ENCODE peak calls at places on chromosomes 1 and 21, in six cellular contexts. One of them, this sample, is unnamed.

GRCh38 chr1:94336991-94337390 is 81.2 kb upstream of the ABCD3 start:
- DNase-seq in AG04449: no peak
- DNase-seq in Peyer's patch: no peak
- DNase-seq in glutamatergic neuron: no peak
- DNase-seq in RWPE1: no peak
- DNase-seq in epithelial cell of esophagus: peak; percentile 66
- DNase-seq in this sample: no peak

GRCh38 chr1:101308935-101309333 is 72.1 kb downstream of the S1PR1 start:
- DNase-seq in AG04449: no peak
- DNase-seq in Peyer's patch: no peak
- DNase-seq in glutamatergic neuron: no peak
- DNase-seq in RWPE1: no peak
- DNase-seq in epithelial cell of esophagus: no peak
- DNase-seq in this sample: no peak

GRCh38 chr1:41872074-41872473 is 46.6 kb downstream of the HIVEP3 start:
- DNase-seq in AG04449: no peak
- DNase-seq in Peyer's patch: no peak
- DNase-seq in glutamatergic neuron: no peak
- DNase-seq in RWPE1: no peak
- DNase-seq in epithelial cell of esophagus: no peak
- DNase-seq in this sample: no peak

GRCh38 chr1:89697397-89697796 is 64.5 kb downstream of the LRRC8C start:
- DNase-seq in AG04449: peak; percentile 24
- DNase-seq in Peyer's patch: no peak
- DNase-seq in glutamatergic neuron: no peak
- DNase-seq in RWPE1: no peak
- DNase-seq in epithelial cell of esophagus: no peak
- DNase-seq in this sample: no peak

GRCh38 chr1:115537415-115537814 is 104.4 kb upstream of the VANGL1 start:
- DNase-seq in AG04449: no peak
- DNase-seq in Peyer's patch: no peak
- DNase-seq in glutamatergic neuron: no peak
- DNase-seq in RWPE1: no peak
- DNase-seq in epithelial cell of esophagus: no peak
- DNase-seq in this sample: no peak

GRCh38 chr1:8661185-8662110 is 156.0 kb downstream of the RERE start:
- DNase-seq in AG04449: no peak
- DNase-seq in Peyer's patch: no peak
- DNase-seq in glutamatergic neuron: no peak
- DNase-seq in RWPE1: peak; percentile 49
- DNase-seq in epithelial cell of esophagus: peak; percentile 85
- DNase-seq in this sample: no peak

GRCh38 chr1:83641206-83641658 is 357.7 kb downstream of the TTLL7 start:
- DNase-seq in AG04449: no peak
- DNase-seq in Peyer's patch: no peak
- DNase-seq in glutamatergic neuron: no peak
- DNase-seq in RWPE1: no peak
- DNase-seq in epithelial cell of esophagus: peak; percentile 7
- DNase-seq in this sample: no peak

GRCh38 chr1:44621841-44622286 is 52.4 kb downstream of the TMEM53 start:
- DNase-seq in AG04449: no peak
- DNase-seq in Peyer's patch: no peak
- DNase-seq in glutamatergic neuron: no peak
- DNase-seq in RWPE1: no peak
- DNase-seq in epithelial cell of esophagus: no peak
- DNase-seq in this sample: no peak

GRCh38 chr1:205681364-205681763 is 1.1 kb upstream of the SLC45A3 start:
- DNase-seq in AG04449: no peak
- DNase-seq in Peyer's patch: no peak
- DNase-seq in glutamatergic neuron: no peak
- DNase-seq in RWPE1: no peak
- DNase-seq in epithelial cell of esophagus: peak; percentile 52
- DNase-seq in this sample: no peak

GRCh38 chr1:55727010-55727409 is 511.8 kb upstream of the USP24 start:
- DNase-seq in AG04449: peak; percentile 44
- DNase-seq in Peyer's patch: no peak
- DNase-seq in glutamatergic neuron: no peak
- DNase-seq in RWPE1: peak; percentile 81
- DNase-seq in epithelial cell of esophagus: peak; percentile 44
- DNase-seq in this sample: no peak

GRCh38 chr1:217079579-217079978 is 356.4 kb upstream of the ESRRG start:
- DNase-seq in AG04449: no peak
- DNase-seq in Peyer's patch: no peak
- DNase-seq in glutamatergic neuron: no peak
- DNase-seq in RWPE1: no peak
- DNase-seq in epithelial cell of esophagus: no peak
- DNase-seq in this sample: no peak

GRCh38 chr1:160416369-160416768 is 16.0 kb downstream of the VANGL2 start:
- DNase-seq in AG04449: no peak
- DNase-seq in Peyer's patch: no peak
- DNase-seq in glutamatergic neuron: no peak
- DNase-seq in RWPE1: peak; percentile 55
- DNase-seq in epithelial cell of esophagus: peak; percentile 74
- DNase-seq in this sample: peak; percentile 45

GRCh38 chr1:111624382-111624781 is 4.8 kb downstream of the RAP1A start:
- DNase-seq in AG04449: no peak
- DNase-seq in Peyer's patch: no peak
- DNase-seq in glutamatergic neuron: no peak
- DNase-seq in RWPE1: no peak
- DNase-seq in epithelial cell of esophagus: no peak
- DNase-seq in this sample: no peak

GRCh38 chr1:65065535-65066378 is 82.2 kb upstream of the AK4 start:
- DNase-seq in AG04449: no peak
- DNase-seq in Peyer's patch: peak; percentile 64
- DNase-seq in glutamatergic neuron: peak; percentile 48
- DNase-seq in RWPE1: peak; percentile 34
- DNase-seq in epithelial cell of esophagus: no peak
- DNase-seq in this sample: peak; percentile 43

GRCh38 chr1:192807221-192807967 is 1.4 kb upstream of the RGS2 start:
- DNase-seq in AG04449: no peak
- DNase-seq in Peyer's patch: no peak
- DNase-seq in glutamatergic neuron: no peak
- DNase-seq in RWPE1: peak; percentile 15
- DNase-seq in epithelial cell of esophagus: peak; percentile 55
- DNase-seq in this sample: no peak
- TF ChIP-seq CTCF in AG04449: no peak
- TF ChIP-seq CTCF in Peyer's patch: no peak
- TF ChIP-seq CTCF in glutamatergic neuron: no peak
- TF ChIP-seq CTCF in RWPE1: peak; percentile 27
- TF ChIP-seq CTCF in epithelial cell of esophagus: peak; percentile 19
- TF ChIP-seq CTCF in this sample: no peak

GRCh38 chr1:119515221-119515620 is 8.2 kb downstream of the HSD3B1 start:
- DNase-seq in AG04449: no peak
- DNase-seq in Peyer's patch: no peak
- DNase-seq in glutamatergic neuron: no peak
- DNase-seq in RWPE1: no peak
- DNase-seq in epithelial cell of esophagus: no peak
- DNase-seq in this sample: no peak

DNA sequence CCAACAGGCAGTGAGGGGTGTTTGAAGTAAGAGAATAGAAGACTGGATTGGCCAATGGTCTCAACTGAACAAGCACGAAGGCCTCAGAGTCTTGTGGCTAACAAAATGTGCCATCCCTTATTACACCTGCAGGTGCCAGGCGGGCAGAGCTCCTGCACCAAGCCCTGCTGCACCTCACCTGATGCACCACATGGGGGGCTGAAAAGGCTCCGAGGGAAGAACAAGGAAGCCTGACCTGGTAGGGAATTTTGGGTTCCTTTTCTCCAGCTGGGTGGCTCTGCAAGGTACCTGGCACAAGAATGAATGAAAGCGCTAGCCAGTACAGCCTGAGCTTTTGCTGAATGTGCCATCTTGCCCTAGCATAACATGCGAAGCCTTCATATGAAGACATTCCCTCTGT is 9.7 kb downstream of the HSD3B1 start:
- DNase-seq in AG04449: no peak
- DNase-seq in Peyer's patch: no peak
- DNase-seq in glutamatergic neuron: no peak
- DNase-seq in RWPE1: peak; percentile 9
- DNase-seq in epithelial cell of esophagus: peak; percentile 7
- DNase-seq in this sample: no peak
- TF ChIP-seq CTCF in AG04449: no peak
- TF ChIP-seq CTCF in Peyer's patch: no peak
- TF ChIP-seq CTCF in glutamatergic neuron: peak; percentile 9
- TF ChIP-seq CTCF in RWPE1: no peak
- TF ChIP-seq CTCF in epithelial cell of esophagus: peak; percentile 31
- TF ChIP-seq CTCF in this sample: peak; percentile 21

GRCh38 chr1:6987940-6988339 is 202.7 kb downstream of the CAMTA1 start:
- DNase-seq in AG04449: no peak
- DNase-seq in Peyer's patch: no peak
- DNase-seq in glutamatergic neuron: no peak
- DNase-seq in RWPE1: no peak
- DNase-seq in epithelial cell of esophagus: no peak
- DNase-seq in this sample: no peak
- TF ChIP-seq CTCF in AG04449: no peak
- TF ChIP-seq CTCF in Peyer's patch: no peak
- TF ChIP-seq CTCF in glutamatergic neuron: peak; percentile 46
- TF ChIP-seq CTCF in RWPE1: no peak
- TF ChIP-seq CTCF in epithelial cell of esophagus: no peak
- TF ChIP-seq CTCF in this sample: peak; percentile 28

GRCh38 chr1:194309697-194310096 is 1123.3 kb upstream of the B3GALT2 start:
- DNase-seq in AG04449: no peak
- DNase-seq in Peyer's patch: no peak
- DNase-seq in glutamatergic neuron: no peak
- DNase-seq in RWPE1: no peak
- DNase-seq in epithelial cell of esophagus: no peak
- DNase-seq in this sample: no peak
- TF ChIP-seq CTCF in AG04449: no peak
- TF ChIP-seq CTCF in Peyer's patch: no peak
- TF ChIP-seq CTCF in glutamatergic neuron: no peak
- TF ChIP-seq CTCF in RWPE1: no peak
- TF ChIP-seq CTCF in epithelial cell of esophagus: no peak
- TF ChIP-seq CTCF in this sample: no peak

GRCh38 chr1:24909388-24909898 is 20.6 kb downstream of the RUNX3 start:
- DNase-seq in AG04449: no peak
- DNase-seq in Peyer's patch: peak; percentile 82
- DNase-seq in glutamatergic neuron: peak; percentile 52
- DNase-seq in RWPE1: no peak
- DNase-seq in epithelial cell of esophagus: peak; percentile 30
- DNase-seq in this sample: peak; percentile 74
- TF ChIP-seq CTCF in AG04449: peak; percentile 40
- TF ChIP-seq CTCF in Peyer's patch: no peak
- TF ChIP-seq CTCF in glutamatergic neuron: no peak
- TF ChIP-seq CTCF in RWPE1: no peak
- TF ChIP-seq CTCF in epithelial cell of esophagus: peak; percentile 49
- TF ChIP-seq CTCF in this sample: no peak

GRCh38 chr1:9685833-9686232 is 34.3 kb downstream of the PIK3CD start:
- DNase-seq in AG04449: no peak
- DNase-seq in Peyer's patch: no peak
- DNase-seq in glutamatergic neuron: no peak
- DNase-seq in RWPE1: no peak
- DNase-seq in epithelial cell of esophagus: peak; percentile 59
- DNase-seq in this sample: no peak

GRCh38 chr1:9689011-9689706 is 37.6 kb downstream of the PIK3CD start:
- DNase-seq in AG04449: no peak
- DNase-seq in Peyer's patch: peak; percentile 92
- DNase-seq in glutamatergic neuron: peak; percentile 92
- DNase-seq in RWPE1: peak; percentile 82
- DNase-seq in epithelial cell of esophagus: peak; percentile 80
- DNase-seq in this sample: peak; percentile 93

GRCh38 chr1:9688599-9688998 is 37.1 kb downstream of the PIK3CD start:
- DNase-seq in AG04449: no peak
- DNase-seq in Peyer's patch: no peak
- DNase-seq in glutamatergic neuron: no peak
- DNase-seq in RWPE1: no peak
- DNase-seq in epithelial cell of esophagus: no peak
- DNase-seq in this sample: no peak

GRCh38 chr1:9687876-9688582 is 36.5 kb downstream of the PIK3CD start:
- DNase-seq in AG04449: no peak
- DNase-seq in Peyer's patch: no peak
- DNase-seq in glutamatergic neuron: peak; percentile 52
- DNase-seq in RWPE1: no peak
- DNase-seq in epithelial cell of esophagus: peak; percentile 33
- DNase-seq in this sample: peak; percentile 47

GRCh38 chr1:9687120-9687875 is 35.8 kb downstream of the PIK3CD start:
- DNase-seq in AG04449: peak; percentile 9
- DNase-seq in Peyer's patch: peak; percentile 55
- DNase-seq in glutamatergic neuron: peak; percentile 79
- DNase-seq in RWPE1: peak; percentile 69
- DNase-seq in epithelial cell of esophagus: peak; percentile 87
- DNase-seq in this sample: peak; percentile 60
- TF ChIP-seq CTCF in AG04449: peak; percentile 28
- TF ChIP-seq CTCF in Peyer's patch: no peak
- TF ChIP-seq CTCF in glutamatergic neuron: no peak
- TF ChIP-seq CTCF in RWPE1: no peak
- TF ChIP-seq CTCF in epithelial cell of esophagus: no peak
- TF ChIP-seq CTCF in this sample: no peak

DNA sequence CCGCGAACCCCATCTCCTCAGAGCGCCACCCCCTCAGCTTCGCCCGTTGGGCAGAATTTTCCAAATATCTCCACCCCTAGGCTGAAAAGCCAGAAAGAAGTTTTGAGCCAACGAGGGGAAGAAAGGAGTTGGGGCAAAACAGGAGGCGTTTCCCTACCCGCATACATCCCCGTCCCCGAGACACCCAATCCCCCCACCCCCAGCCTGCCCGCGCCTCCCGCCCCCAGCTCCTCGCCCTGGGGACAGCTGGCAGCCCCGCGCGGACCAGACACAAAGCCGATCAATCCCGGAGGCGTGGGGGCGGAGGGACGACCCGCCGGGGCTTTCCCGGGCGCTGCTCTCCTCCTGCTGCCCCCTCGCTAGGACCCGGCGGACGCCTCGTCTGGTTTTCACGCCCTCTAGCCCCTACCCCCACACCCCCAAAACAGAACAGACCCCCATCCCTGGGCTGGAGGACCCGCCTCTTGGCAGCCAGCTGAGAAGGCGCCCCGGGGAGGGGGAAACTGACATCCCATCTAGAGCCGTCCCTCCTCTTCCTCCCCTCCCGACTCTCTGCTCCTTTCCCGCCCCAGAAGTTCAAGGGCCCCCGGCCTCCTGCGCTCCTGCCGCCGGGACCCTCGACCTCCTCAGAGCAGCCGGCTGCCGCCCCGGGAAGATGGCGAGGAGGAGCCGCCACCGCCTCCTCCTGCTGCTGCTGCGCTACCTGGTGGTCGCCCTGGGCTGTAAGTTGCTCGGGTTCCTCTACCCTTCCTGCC is at the start of gene JAM2:
- DNase-seq in AG04449: no peak
- DNase-seq in Peyer's patch: peak; percentile 50
- DNase-seq in glutamatergic neuron: peak; percentile 73
- DNase-seq in RWPE1: no peak
- DNase-seq in epithelial cell of esophagus: no peak
- DNase-seq in this sample: peak; percentile 41
- TF ChIP-seq CTCF in AG04449: peak; percentile 58
- TF ChIP-seq CTCF in Peyer's patch: no peak
- TF ChIP-seq CTCF in glutamatergic neuron: no peak
- TF ChIP-seq CTCF in RWPE1: no peak
- TF ChIP-seq CTCF in epithelial cell of esophagus: no peak
- TF ChIP-seq CTCF in this sample: peak; percentile 7

This sample was measured in endothelial cell.